ENCODE peak calls at places on chromosomes 2 and 18, in eight cellular contexts. I, U, R, G, O, C, N and X are unnamed samples.

GRCh38 chr2:74702001-74702715 is 48.1 kb downstream of the SEMA4F start:
- DNase-seq in I (peak), U (no peak), R (no peak), G (no peak), O (no peak), C (no peak), N (no peak), X (no peak)

GRCh38 chr18:43563780-43564179 is 286.5 kb upstream of the SYT4 start:
- DNase-seq in I (peak), U (no peak), R (peak), G (peak), O (no peak), C (peak), N (no peak), X (no peak)

GRCh38 chr2:164644036-164644700 is 22.9 kb upstream of the GRB14 start:
- DNase-seq in I (no peak), U (no peak), R (no peak), G (no peak), O (no peak), C (no peak), N (no peak), X (no peak)

GRCh38 chr2:191625016-191625415 is 52.9 kb upstream of the NABP1 start:
- DNase-seq in I (peak), U (no peak), R (peak), G (no peak), O (no peak), C (peak), N (no peak), X (no peak)

GRCh38 chr2:124081154-124081771 is 56.2 kb downstream of the CNTNAP5 start:
- DNase-seq in I (no peak), U (no peak), R (no peak), G (no peak), O (no peak), C (no peak), N (no peak), X (no peak)

GRCh38 chr2:120947982-120948661 is 212.5 kb downstream of the GLI2 start:
- DNase-seq in I (no peak), U (no peak), R (no peak), G (no peak), O (no peak), C (no peak), N (no peak), X (no peak)

GRCh38 chr2:24365051-24365450 is 4.7 kb upstream of the ITSN2 start:
- DNase-seq in I (no peak), U (peak), R (peak), G (no peak), O (no peak), C (no peak), N (no peak), X (no peak)

GRCh38 chr2:100818606-100819364 is 1.2 kb upstream of the NPAS2 start:
- DNase-seq in I (peak), U (no peak), R (peak), G (peak), O (peak), C (peak), N (no peak), X (no peak)

GRCh38 chr18:79336556-79337142 is 59.1 kb upstream of the NFATC1 start:
- DNase-seq in I (no peak), U (no peak), R (no peak), G (no peak), O (no peak), C (no peak), N (no peak), X (no peak)

DNA sequence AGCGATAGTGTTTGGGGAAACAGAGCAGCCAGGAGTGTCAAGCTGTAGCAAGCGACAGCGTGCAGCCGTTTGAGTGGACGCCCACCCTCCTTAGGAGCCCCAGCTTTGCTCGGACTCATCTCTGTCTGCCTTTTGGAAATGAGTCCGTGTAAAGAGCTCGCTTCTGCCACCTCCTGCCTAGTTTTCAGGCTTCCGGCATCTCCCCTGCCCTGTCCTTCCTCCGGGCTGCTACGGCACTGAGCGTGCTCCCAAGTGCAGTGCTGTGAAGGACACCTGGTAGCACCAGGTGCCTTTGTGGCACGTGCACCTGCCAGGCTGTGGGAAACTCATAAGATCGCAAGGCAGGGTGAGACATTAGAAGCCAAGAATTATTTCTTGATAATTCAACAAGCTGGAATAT is 117.1 kb downstream of the RNF144A start:
- DNase-seq in I (peak), U (no peak), R (no peak), G (peak), O (no peak), C (peak), N (no peak), X (no peak)
- TF ChIP-seq POLR2AphosphoS5 in I (no peak), U (no peak), R (no peak), G (no peak), O (no peak), C (no peak), N (no peak), X (no peak)

GRCh38 chr2:119552902-119553301 is 8.7 kb downstream of the CFAP221 start:
- DNase-seq in I (no peak), U (no peak), R (no peak), G (no peak), O (no peak), C (no peak), N (no peak), X (no peak)
- H3K27ac ChIP-seq in I (no peak), U (no peak), R (no peak), G (no peak), O (no peak), C (no peak), N (no peak), X (no peak)

GRCh38 chr2:145930318-145930717 is 1410.4 kb upstream of the ZEB2 start:
- DNase-seq in I (no peak), U (no peak), R (no peak), G (peak), O (no peak), C (no peak), N (no peak), X (no peak)

GRCh38 chr2:145927398-145927951 is 1407.6 kb upstream of the ZEB2 start:
- DNase-seq in I (no peak), U (no peak), R (no peak), G (no peak), O (no peak), C (no peak), N (no peak), X (no peak)

DNA sequence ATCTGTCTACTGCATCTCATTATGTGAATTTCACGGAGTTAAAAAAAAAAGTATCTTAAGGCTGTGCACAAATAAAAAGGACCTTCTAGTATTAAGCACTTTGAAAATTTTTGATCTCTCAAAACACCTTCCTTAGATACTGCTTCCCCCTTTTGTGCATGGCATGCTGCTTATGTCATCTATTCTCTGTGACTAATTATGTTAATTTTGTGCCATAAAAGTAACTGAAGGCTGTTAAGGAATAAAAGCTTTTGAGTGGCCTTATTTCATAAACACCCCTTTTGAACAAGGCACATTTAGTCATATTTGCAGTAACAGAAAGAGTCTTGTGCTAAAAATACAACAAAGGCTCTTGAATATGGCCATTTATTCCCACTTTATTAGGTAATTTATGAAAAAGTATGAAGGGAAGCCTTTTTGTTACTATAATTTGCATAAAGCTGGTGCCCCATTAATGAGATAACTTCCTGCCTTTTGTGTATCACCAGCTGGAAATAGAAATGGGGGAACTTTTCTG is 1412.0 kb upstream of the ZEB2 start:
- DNase-seq in I (no peak), U (no peak), R (no peak), G (no peak), O (no peak), C (no peak), N (no peak), X (no peak)
- TF ChIP-seq REST in I (no peak), U (no peak), R (no peak), G (no peak), O (no peak), C (no peak), N (no peak), X (no peak)

GRCh38 chr18:32271649-32272324 is 81.9 kb downstream of the MEP1B start:
- DNase-seq in I (peak), U (peak), R (peak), G (peak), O (peak), C (peak), N (no peak), X (peak)
- TF ChIP-seq POLR2AphosphoS5 in I (no peak), U (no peak), R (no peak), G (no peak), O (no peak), C (no peak), N (no peak), X (no peak)

GRCh38 chr2:46720592-46721185 is 194.9 kb downstream of the MCFD2 start:
- DNase-seq in I (no peak), U (no peak), R (no peak), G (no peak), O (no peak), C (peak), N (no peak), X (no peak)
- H3K27ac ChIP-seq in I (no peak), U (no peak), R (no peak), G (no peak), O (no peak), C (peak), N (no peak), X (no peak)

GRCh38 chr2:43347751-43348150 is 121.3 kb upstream of the ZFP36L2 start:
- DNase-seq in I (no peak), U (no peak), R (no peak), G (no peak), O (no peak), C (no peak), N (no peak), X (no peak)

GRCh38 chr2:43345872-43346271 is 119.5 kb upstream of the ZFP36L2 start:
- DNase-seq in I (no peak), U (no peak), R (no peak), G (peak), O (no peak), C (no peak), N (no peak), X (no peak)

GRCh38 chr2:43346619-43347018 is 120.2 kb upstream of the ZFP36L2 start:
- DNase-seq in I (no peak), U (no peak), R (no peak), G (no peak), O (no peak), C (no peak), N (no peak), X (no peak)

GRCh38 chr2:43348904-43349725 is 122.7 kb upstream of the ZFP36L2 start:
- DNase-seq in I (no peak), U (no peak), R (no peak), G (no peak), O (no peak), C (no peak), N (no peak), X (no peak)

GRCh38 chr2:43349944-43350343 is 123.5 kb upstream of the ZFP36L2 start:
- DNase-seq in I (peak), U (no peak), R (no peak), G (no peak), O (no peak), C (no peak), N (no peak), X (no peak)
- TF ChIP-seq REST in I (no peak), U (no peak), R (no peak), G (no peak), O (no peak), C (no peak), N (no peak), X (no peak)

GRCh38 chr2:185667452-185667851 is 71.2 kb upstream of the FSIP2 start:
- DNase-seq in I (no peak), U (no peak), R (no peak), G (no peak), O (no peak), C (no peak), N (no peak), X (no peak)

GRCh38 chr2:185658766-185659165 is 79.8 kb upstream of the FSIP2 start:
- DNase-seq in I (no peak), U (no peak), R (no peak), G (no peak), O (no peak), C (no peak), N (no peak), X (no peak)

GRCh38 chr2:185668710-185669109 is 69.9 kb upstream of the FSIP2 start:
- DNase-seq in I (no peak), U (no peak), R (no peak), G (no peak), O (no peak), C (no peak), N (no peak), X (no peak)

DNA sequence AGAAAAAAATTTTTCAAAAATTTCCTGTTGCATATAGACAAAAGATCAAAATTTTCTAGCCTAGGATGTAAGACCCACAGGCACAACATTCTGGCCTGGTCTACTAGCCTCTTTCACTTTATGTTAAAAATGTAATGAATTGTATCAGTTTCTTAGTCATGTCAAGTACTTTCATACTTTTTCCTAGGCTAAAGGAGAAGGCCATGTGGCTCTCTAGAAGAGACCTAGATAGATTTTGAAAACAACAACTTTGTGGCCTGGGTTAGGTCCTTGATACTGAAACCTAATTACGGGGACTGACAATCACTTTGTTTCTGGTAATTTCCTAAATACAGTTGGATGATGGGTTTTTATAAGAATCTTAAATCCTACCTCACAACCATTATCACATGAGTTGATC is 74.8 kb upstream of the FSIP2 start:
- DNase-seq in I (no peak), U (no peak), R (no peak), G (no peak), O (no peak), C (no peak), N (no peak), X (no peak)
- TF ChIP-seq POLR2AphosphoS5 in I (no peak), U (no peak), R (no peak), G (no peak), O (no peak), C (no peak), N (no peak), X (no peak)